ENCODE peak calls at places on chromosome 22, in four cellular contexts. One of them, this sample, is unnamed.

GRCh38 chr22:23608583-23608982 is 23.5 kb downstream of the DRICH1 start:
- DNase-seq in thoracic aorta: no peak
- DNase-seq in Caco-2: no peak
- DNase-seq in RCC 7860: no peak
- DNase-seq in this sample: no peak

GRCh38 chr22:17781319-17782031 is 7.2 kb upstream of the BID start:
- DNase-seq in thoracic aorta: no peak
- DNase-seq in RCC 7860: peak
- DNase-seq in Caco-2: no peak
- DNase-seq in this sample: peak

GRCh38 chr22:43159484-43160178 is 8.3 kb downstream of the TSPO start:
- DNase-seq in thoracic aorta: no peak
- DNase-seq in RCC 7860: no peak
- DNase-seq in Caco-2: no peak
- DNase-seq in this sample: no peak

GRCh38 chr22:44701824-44702478 is at the start of gene PRR5:
- DNase-seq in Caco-2: peak
- DNase-seq in thoracic aorta: no peak
- DNase-seq in RCC 7860: peak
- DNase-seq in this sample: peak

GRCh38 chr22:39994046-39994565 is 648 bp upstream of the FAM83F start:
- DNase-seq in thoracic aorta: no peak
- DNase-seq in RCC 7860: no peak
- DNase-seq in Caco-2: no peak
- DNase-seq in this sample: no peak

GRCh38 chr22:46330426-46330825 is 5.1 kb upstream of the TRMU start:
- DNase-seq in thoracic aorta: no peak
- DNase-seq in Caco-2: no peak
- DNase-seq in RCC 7860: no peak
- DNase-seq in this sample: no peak

GRCh38 chr22:39242809-39243442 is 1.9 kb downstream of the PDGFB start:
- DNase-seq in Caco-2: peak
- DNase-seq in thoracic aorta: no peak
- DNase-seq in RCC 7860: peak
- DNase-seq in this sample: no peak

GRCh38 chr22:43532301-43533050 is 120.7 kb downstream of the MPPED1 start:
- DNase-seq in Caco-2: no peak
- DNase-seq in thoracic aorta: no peak
- DNase-seq in RCC 7860: no peak
- DNase-seq in this sample: no peak

GRCh38 chr22:41826430-41827383 is 6.2 kb upstream of the SREBF2 start:
- DNase-seq in RCC 7860: no peak
- DNase-seq in thoracic aorta: no peak
- DNase-seq in Caco-2: no peak
- DNase-seq in this sample: no peak

GRCh38 chr22:32951081-32951806 is 106.9 kb downstream of the SYN3 start:
- DNase-seq in Caco-2: no peak
- DNase-seq in RCC 7860: no peak
- DNase-seq in thoracic aorta: no peak
- DNase-seq in this sample: no peak

GRCh38 chr22:36873614-36874308 is 13.0 kb downstream of the NCF4 start:
- DNase-seq in thoracic aorta: no peak
- DNase-seq in RCC 7860: peak
- DNase-seq in Caco-2: peak
- DNase-seq in this sample: peak

GRCh38 chr22:39498368-39498767 is 3.7 kb upstream of the MIEF1 start:
- DNase-seq in RCC 7860: no peak
- DNase-seq in Caco-2: no peak
- DNase-seq in thoracic aorta: no peak
- DNase-seq in this sample: no peak

GRCh38 chr22:42437488-42438292 is 5.5 kb upstream of the NFAM1 start:
- DNase-seq in RCC 7860: peak
- DNase-seq in thoracic aorta: no peak
- DNase-seq in Caco-2: peak
- DNase-seq in this sample: peak

GRCh38 chr22:30176431-30176830 is 70.1 kb downstream of the LIF start:
- DNase-seq in Caco-2: no peak
- DNase-seq in thoracic aorta: no peak
- DNase-seq in RCC 7860: no peak
- DNase-seq in this sample: no peak

GRCh38 chr22:50072167-50072555 is 13.1 kb downstream of the MLC1 start:
- DNase-seq in RCC 7860: no peak
- DNase-seq in Caco-2: no peak
- DNase-seq in thoracic aorta: no peak
- DNase-seq in this sample: no peak

GRCh38 chr22:38272373-38273134 is at the start of gene TMEM184B:
- DNase-seq in thoracic aorta: no peak
- DNase-seq in RCC 7860: peak
- DNase-seq in Caco-2: peak
- DNase-seq in this sample: peak

GRCh38 chr22:19287076-19287724 is 4.3 kb downstream of the CLTCL1 start:
- DNase-seq in thoracic aorta: no peak
- DNase-seq in Caco-2: no peak
- DNase-seq in RCC 7860: peak
- DNase-seq in this sample: peak

GRCh38 chr22:40022536-40023225 is 27.9 kb downstream of the FAM83F start:
- DNase-seq in Caco-2: no peak
- DNase-seq in thoracic aorta: no peak
- DNase-seq in RCC 7860: no peak
- DNase-seq in this sample: no peak

GRCh38 chr22:41619979-41620645 is 731 bp downstream of the DESI1 start:
- DNase-seq in thoracic aorta: no peak
- DNase-seq in RCC 7860: peak
- DNase-seq in Caco-2: peak
- DNase-seq in this sample: peak

GRCh38 chr22:42688914-42689275 is 31.8 kb downstream of the A4GALT start:
- DNase-seq in thoracic aorta: no peak
- DNase-seq in Caco-2: peak
- DNase-seq in RCC 7860: no peak
- DNase-seq in this sample: no peak

GRCh38 chr22:38304526-38304925 is 12.7 kb downstream of the CSNK1E start:
- DNase-seq in RCC 7860: no peak
- DNase-seq in Caco-2: no peak
- DNase-seq in thoracic aorta: no peak
- DNase-seq in this sample: no peak

GRCh38 chr22:20128902-20129746 is 2.5 kb upstream of the ZDHHC8 start:
- DNase-seq in RCC 7860: no peak
- DNase-seq in thoracic aorta: no peak
- DNase-seq in Caco-2: no peak
- DNase-seq in this sample: peak

GRCh38 chr22:46810856-46811786 is 48.7 kb downstream of the TBC1D22A start:
- DNase-seq in Caco-2: no peak
- DNase-seq in RCC 7860: no peak
- DNase-seq in thoracic aorta: no peak
- DNase-seq in this sample: no peak

GRCh38 chr22:41308054-41308453 is 6.7 kb downstream of the ZC3H7B start:
- DNase-seq in Caco-2: no peak
- DNase-seq in RCC 7860: no peak
- DNase-seq in thoracic aorta: no peak
- DNase-seq in this sample: no peak

GRCh38 chr22:17962168-17962567 is 62.2 kb downstream of the MICAL3 start:
- DNase-seq in RCC 7860: no peak
- DNase-seq in Caco-2: no peak
- DNase-seq in thoracic aorta: no peak
- DNase-seq in this sample: no peak

GRCh38 chr22:45318168-45318557 is 8.4 kb downstream of the FAM118A start:
- DNase-seq in thoracic aorta: peak
- DNase-seq in RCC 7860: peak
- DNase-seq in Caco-2: no peak
- DNase-seq in this sample: no peak

GRCh38 chr22:18978506-18978905 is 42.4 kb upstream of the PRODH start:
- DNase-seq in thoracic aorta: no peak
- DNase-seq in RCC 7860: no peak
- DNase-seq in Caco-2: no peak
- DNase-seq in this sample: no peak

GRCh38 chr22:35458547-35459422 is 58.8 kb downstream of the MCM5 start:
- DNase-seq in thoracic aorta: no peak
- DNase-seq in Caco-2: no peak
- DNase-seq in RCC 7860: no peak
- DNase-seq in this sample: no peak